ENCODE peak calls at places on chromosome 1, in four cellular contexts. B is HS-5, Y is left colon, C is Daoy. R is an unnamed sample.

GRCh38 chr1:210373878-210374599 is 45.3 kb downstream of the HHAT start:
- DNase-seq in B (peak; percentile 95), Y (peak; percentile 47), C (peak; percentile 95), R (peak; percentile 100)

GRCh38 chr1:30900486-30900885 is 8.1 kb downstream of the SDC3 start:
- DNase-seq in B (no peak), Y (no peak), C (no peak), R (no peak)

GRCh38 chr1:115630342-115630741 is 11.4 kb upstream of the VANGL1 start:
- DNase-seq in B (no peak), Y (no peak), C (no peak), R (no peak)

GRCh38 chr1:160748877-160749269 is 9.8 kb downstream of the SLAMF7 start:
- DNase-seq in B (no peak), Y (no peak), C (no peak), R (peak; percentile 30)

GRCh38 chr1:24318988-24319863 is at the start of gene GRHL3:
- DNase-seq in B (no peak), Y (peak; percentile 50), C (peak; percentile 18), R (peak; percentile 91)

GRCh38 chr1:32702599-32703478 is at the start of gene SYNC:
- DNase-seq in B (no peak), Y (peak; percentile 91), C (peak; percentile 92), R (peak; percentile 62)

GRCh38 chr1:82034812-82035211 is 234.1 kb downstream of the ADGRL2 start:
- DNase-seq in B (no peak), Y (no peak), C (no peak), R (no peak)

GRCh38 chr1:10431065-10431730 is 965 bp downstream of the CENPS start:
- DNase-seq in B (no peak), Y (no peak), C (peak; percentile 35), R (no peak)